ENCODE peak calls at places on chromosomes 12 and 14, in seven cellular contexts. N, Q, G, R, H, U and C are unnamed samples.
A peak's percentile ranks its signal among the peaks of the same experiment; 100 is the strongest.

GRCh38 chr12:101745481-101745880 is 6.2 kb upstream of the SYCP3 start:
- DNase-seq in Q (no peak), G (no peak), R (no peak), H (no peak), N (no peak), U (no peak), C (no peak)

GRCh38 chr14:52129733-52130132 is 60.9 kb upstream of the NID2 start:
- DNase-seq in G (no peak), U (no peak), N (no peak), H (no peak), Q (no peak), R (no peak), C (no peak)

GRCh38 chr12:42786400-42786799 is 196.9 kb upstream of the PRICKLE1 start:
- DNase-seq in R (peak; percentile 14), H (no peak), U (no peak), N (no peak), Q (no peak), G (no peak), C (no peak)

GRCh38 chr14:35050652-35051051 is 4.6 kb downstream of the FAM177A1 start:
- DNase-seq in R (peak; percentile 49), G (no peak), H (no peak), N (no peak), U (peak; percentile 14), Q (no peak), C (no peak)

GRCh38 chr12:10867381-10867780 is 16.7 kb downstream of the PRH1 start:
- DNase-seq in G (no peak), R (no peak), N (no peak), Q (no peak), H (no peak), U (no peak), C (no peak)

GRCh38 chr12:103680591-103681065 is 93.6 kb downstream of the STAB2 start:
- DNase-seq in U (no peak), H (no peak), R (no peak), Q (no peak), G (no peak), N (no peak), C (no peak)

GRCh38 chr12:83462419-83462818 is 775.7 kb downstream of the TMTC2 start:
- DNase-seq in U (no peak), H (no peak), Q (no peak), N (no peak), G (no peak), R (no peak), C (no peak)

GRCh38 chr12:69686731-69687130 is 12.4 kb downstream of the BEST3 start:
- DNase-seq in R (no peak), U (no peak), Q (no peak), G (no peak), N (no peak), H (no peak), C (no peak)

GRCh38 chr14:40216976-40217375 is 784.7 kb upstream of the FBXO33 start:
- DNase-seq in G (no peak), R (no peak), H (no peak), N (no peak), U (no peak), Q (no peak), C (no peak)

GRCh38 chr14:57573193-57573592 is 79.5 kb upstream of the CCDC198 start:
- DNase-seq in U (no peak), G (no peak), H (no peak), Q (no peak), N (no peak), R (no peak), C (no peak)